ENCODE peak calls at places on chromosome 10, in four cellular contexts. One of them, this sample, is unnamed.

GRCh38 chr10:132371641-132372081 is 25.3 kb upstream of the PWWP2B start:
- DNase-seq in K562: no peak
- DNase-seq in GM12878: no peak
- DNase-seq in GM12891: no peak
- DNase-seq in this sample: no peak

GRCh38 chr10:23053036-23053435 is 42.3 kb upstream of the MSRB2 start:
- DNase-seq in K562: no peak
- DNase-seq in GM12878: no peak
- DNase-seq in GM12891: no peak
- DNase-seq in this sample: no peak

GRCh38 chr10:114708717-114709352 is 50.8 kb upstream of the ABLIM1 start:
- DNase-seq in K562: no peak
- DNase-seq in GM12878: no peak
- DNase-seq in GM12891: no peak
- DNase-seq in this sample: no peak

GRCh38 chr10:117168135-117168674 is 29.1 kb upstream of the KCNK18 start:
- DNase-seq in K562: peak; percentile 83
- DNase-seq in GM12878: no peak
- DNase-seq in GM12891: peak; percentile 82
- DNase-seq in this sample: peak; percentile 40

GRCh38 chr10:79431891-79432831 is 13.3 kb downstream of the ZCCHC24 start:
- DNase-seq in K562: no peak
- DNase-seq in GM12878: no peak
- DNase-seq in GM12891: no peak
- DNase-seq in this sample: no peak

GRCh38 chr10:128465697-128466096 is 339.5 kb upstream of the MKI67 start:
- DNase-seq in K562: no peak
- DNase-seq in GM12878: no peak
- DNase-seq in GM12891: no peak
- DNase-seq in this sample: no peak

GRCh38 chr10:9243861-9244515 is 1189.5 kb downstream of the GATA3 start:
- DNase-seq in K562: no peak
- DNase-seq in GM12878: no peak
- DNase-seq in GM12891: no peak
- DNase-seq in this sample: no peak

GRCh38 chr10:43427166-43427825 is 9.6 kb upstream of the ZNF487 start:
- DNase-seq in K562: no peak
- DNase-seq in GM12878: no peak
- DNase-seq in GM12891: no peak
- DNase-seq in this sample: no peak

GRCh38 chr10:59965899-59966650 is 59.7 kb upstream of the CCDC6 start:
- DNase-seq in K562: no peak
- DNase-seq in GM12878: no peak
- DNase-seq in GM12891: no peak
- DNase-seq in this sample: no peak

GRCh38 chr10:79401015-79401921 is 44.2 kb downstream of the ZCCHC24 start:
- DNase-seq in K562: no peak
- DNase-seq in GM12878: no peak
- DNase-seq in GM12891: no peak
- DNase-seq in this sample: no peak

GRCh38 chr10:43591303-43591904 is 14.8 kb upstream of the ZNF485 start:
- DNase-seq in K562: no peak
- DNase-seq in GM12878: no peak
- DNase-seq in GM12891: no peak
- DNase-seq in this sample: no peak

GRCh38 chr10:20767028-20767427 is 130.1 kb downstream of the NEBL start:
- DNase-seq in K562: no peak
- DNase-seq in GM12878: no peak
- DNase-seq in GM12891: no peak
- DNase-seq in this sample: no peak

GRCh38 chr10:34816067-34817002 is 1.2 kb upstream of the PARD3 start:
- DNase-seq in K562: no peak
- DNase-seq in GM12878: no peak
- DNase-seq in GM12891: no peak
- DNase-seq in this sample: no peak

GRCh38 chr10:235921-236320 is 100.7 kb downstream of the ZMYND11 start:
- DNase-seq in K562: no peak
- DNase-seq in GM12878: no peak
- DNase-seq in GM12891: no peak
- DNase-seq in this sample: no peak

GRCh38 chr10:12814166-12814565 is 187.3 kb downstream of the CCDC3 start:
- DNase-seq in K562: no peak
- DNase-seq in GM12878: no peak
- DNase-seq in GM12891: no peak
- DNase-seq in this sample: no peak

GRCh38 chr10:90977162-90977854 is 56.4 kb upstream of the ANKRD1 start:
- DNase-seq in K562: no peak
- DNase-seq in GM12878: peak; percentile 76
- DNase-seq in GM12891: no peak
- DNase-seq in this sample: no peak

GRCh38 chr10:6128591-6129383 is 40.0 kb downstream of the RBM17 start:
- DNase-seq in K562: no peak
- DNase-seq in GM12878: no peak
- DNase-seq in GM12891: no peak
- DNase-seq in this sample: no peak

GRCh38 chr10:58704226-58705200 is 191.8 kb downstream of the BICC1 start:
- DNase-seq in K562: no peak
- DNase-seq in GM12878: no peak
- DNase-seq in GM12891: no peak
- DNase-seq in this sample: no peak

GRCh38 chr10:102120142-102120986 is at the start of gene LDB1:
- DNase-seq in K562: peak; percentile 70
- DNase-seq in GM12878: no peak
- DNase-seq in GM12891: peak; percentile 79
- DNase-seq in this sample: peak; percentile 84

GRCh38 chr10:94274142-94274787 is 88.5 kb downstream of the NOC3L start:
- DNase-seq in K562: no peak
- DNase-seq in GM12878: no peak
- DNase-seq in GM12891: no peak
- DNase-seq in this sample: no peak

GRCh38 chr10:49827297-49827696 is 65.2 kb upstream of the OGDHL start:
- DNase-seq in K562: no peak
- DNase-seq in GM12878: peak; percentile 31
- DNase-seq in GM12891: no peak
- DNase-seq in this sample: no peak

GRCh38 chr10:124162136-124162535 is 68.7 kb upstream of the CHST15 start:
- DNase-seq in K562: no peak
- DNase-seq in GM12878: no peak
- DNase-seq in GM12891: no peak
- DNase-seq in this sample: no peak

GRCh38 chr10:124162774-124163354 is 69.5 kb upstream of the CHST15 start:
- DNase-seq in K562: no peak
- DNase-seq in GM12878: no peak
- DNase-seq in GM12891: no peak
- DNase-seq in this sample: no peak

GRCh38 chr10:124165827-124166226 is 72.4 kb upstream of the CHST15 start:
- DNase-seq in K562: no peak
- DNase-seq in GM12878: no peak
- DNase-seq in GM12891: no peak
- DNase-seq in this sample: no peak

GRCh38 chr10:124165311-124165710 is 71.9 kb upstream of the CHST15 start:
- DNase-seq in K562: no peak
- DNase-seq in GM12878: no peak
- DNase-seq in GM12891: no peak
- DNase-seq in this sample: no peak

GRCh38 chr10:124164252-124164651 is 70.9 kb upstream of the CHST15 start:
- DNase-seq in K562: no peak
- DNase-seq in GM12878: no peak
- DNase-seq in GM12891: no peak
- DNase-seq in this sample: no peak
- TF ChIP-seq SPI1 in K562: no peak
- TF ChIP-seq SPI1 in GM12878: no peak
- TF ChIP-seq SPI1 in GM12891: no peak
- TF ChIP-seq SPI1 in this sample: no peak

GRCh38 chr10:2144584-2144983 is 407.3 kb upstream of the ADARB2 start:
- DNase-seq in K562: no peak
- DNase-seq in GM12878: no peak
- DNase-seq in GM12891: no peak
- DNase-seq in this sample: no peak
- TF ChIP-seq SPI1 in K562: no peak
- TF ChIP-seq SPI1 in GM12878: no peak
- TF ChIP-seq SPI1 in GM12891: no peak
- TF ChIP-seq SPI1 in this sample: no peak

GRCh38 chr10:28266449-28267224 is 36.2 kb downstream of the MPP7 start:
- DNase-seq in K562: no peak
- DNase-seq in GM12878: no peak
- DNase-seq in GM12891: no peak
- DNase-seq in this sample: no peak

GRCh38 chr10:28273343-28273742 is 29.5 kb downstream of the MPP7 start:
- DNase-seq in K562: no peak
- DNase-seq in GM12878: no peak
- DNase-seq in GM12891: no peak
- DNase-seq in this sample: no peak

GRCh38 chr10:28274475-28274874 is 28.4 kb downstream of the MPP7 start:
- DNase-seq in K562: no peak
- DNase-seq in GM12878: no peak
- DNase-seq in GM12891: no peak
- DNase-seq in this sample: no peak

GRCh38 chr10:28269842-28270456 is 32.9 kb downstream of the MPP7 start:
- DNase-seq in K562: no peak
- DNase-seq in GM12878: no peak
- DNase-seq in GM12891: no peak
- DNase-seq in this sample: no peak
- TF ChIP-seq SPI1 in K562: no peak
- TF ChIP-seq SPI1 in GM12878: no peak
- TF ChIP-seq SPI1 in GM12891: no peak
- TF ChIP-seq SPI1 in this sample: no peak

GRCh38 chr10:46553238-46554049 is 3.0 kb downstream of the GPRIN2 start:
- DNase-seq in K562: no peak
- DNase-seq in GM12878: no peak
- DNase-seq in GM12891: peak; percentile 19
- DNase-seq in this sample: no peak

GRCh38 chr10:46550795-46551700 is 5.4 kb downstream of the GPRIN2 start:
- DNase-seq in K562: peak; percentile 87
- DNase-seq in GM12878: no peak
- DNase-seq in GM12891: peak; percentile 26
- DNase-seq in this sample: no peak

GRCh38 chr10:46551701-46552525 is 4.5 kb downstream of the GPRIN2 start:
- DNase-seq in K562: no peak
- DNase-seq in GM12878: no peak
- DNase-seq in GM12891: no peak
- DNase-seq in this sample: no peak

GRCh38 chr10:46554166-46554781 is 2.2 kb downstream of the GPRIN2 start:
- DNase-seq in K562: no peak
- DNase-seq in GM12878: no peak
- DNase-seq in GM12891: peak; percentile 12
- DNase-seq in this sample: no peak

GRCh38 chr10:46552526-46553237 is 3.8 kb downstream of the GPRIN2 start:
- DNase-seq in K562: no peak
- DNase-seq in GM12878: no peak
- DNase-seq in GM12891: peak; percentile 22
- DNase-seq in this sample: no peak
- TF ChIP-seq SPI1 in K562: no peak
- TF ChIP-seq SPI1 in GM12878: no peak
- TF ChIP-seq SPI1 in GM12891: no peak
- TF ChIP-seq SPI1 in this sample: no peak

DNA sequence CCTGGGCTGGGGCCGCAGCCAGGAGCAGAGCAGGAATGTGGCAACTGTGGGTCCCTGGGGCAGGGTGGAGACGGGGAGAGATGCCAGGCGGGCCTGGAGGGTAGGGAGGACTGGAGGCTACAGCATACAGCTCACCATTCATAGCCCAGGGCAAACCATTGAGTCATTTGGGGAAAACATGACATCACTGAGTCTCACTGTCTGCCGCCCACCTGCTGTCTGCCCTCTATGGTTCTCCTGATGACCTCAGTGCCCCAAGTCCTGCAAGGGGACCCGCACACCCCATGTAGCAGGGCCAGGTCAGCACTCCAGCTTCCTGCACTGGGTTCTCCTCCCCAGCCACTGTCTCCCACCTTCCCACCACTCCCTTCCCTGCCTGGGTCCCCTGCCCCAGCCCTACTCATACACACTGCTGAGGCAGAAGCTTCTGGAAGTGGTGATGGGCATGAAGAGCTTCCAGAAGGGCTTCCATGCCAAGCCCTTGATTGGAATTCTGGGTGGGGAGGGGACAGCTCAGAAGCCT is 10.4 kb downstream of the CHST3 start:
- DNase-seq in K562: no peak
- DNase-seq in GM12878: no peak
- DNase-seq in GM12891: peak; percentile 54
- DNase-seq in this sample: no peak
- TF ChIP-seq SPI1 in K562: no peak
- TF ChIP-seq SPI1 in GM12878: no peak
- TF ChIP-seq SPI1 in GM12891: no peak
- TF ChIP-seq SPI1 in this sample: no peak

GRCh38 chr10:119863951-119864565 is 8.6 kb downstream of the MCMBP start:
- DNase-seq in K562: no peak
- DNase-seq in GM12878: no peak
- DNase-seq in GM12891: no peak
- DNase-seq in this sample: no peak

GRCh38 chr10:119858063-119858462 is 14.6 kb downstream of the MCMBP start:
- DNase-seq in K562: no peak
- DNase-seq in GM12878: no peak
- DNase-seq in GM12891: no peak
- DNase-seq in this sample: no peak

GRCh38 chr10:119860866-119861601 is 11.6 kb downstream of the MCMBP start:
- DNase-seq in K562: no peak
- DNase-seq in GM12878: no peak
- DNase-seq in GM12891: no peak
- DNase-seq in this sample: no peak

GRCh38 chr10:119862524-119862923 is 10.1 kb downstream of the MCMBP start:
- DNase-seq in K562: no peak
- DNase-seq in GM12878: no peak
- DNase-seq in GM12891: no peak
- DNase-seq in this sample: no peak

DNA sequence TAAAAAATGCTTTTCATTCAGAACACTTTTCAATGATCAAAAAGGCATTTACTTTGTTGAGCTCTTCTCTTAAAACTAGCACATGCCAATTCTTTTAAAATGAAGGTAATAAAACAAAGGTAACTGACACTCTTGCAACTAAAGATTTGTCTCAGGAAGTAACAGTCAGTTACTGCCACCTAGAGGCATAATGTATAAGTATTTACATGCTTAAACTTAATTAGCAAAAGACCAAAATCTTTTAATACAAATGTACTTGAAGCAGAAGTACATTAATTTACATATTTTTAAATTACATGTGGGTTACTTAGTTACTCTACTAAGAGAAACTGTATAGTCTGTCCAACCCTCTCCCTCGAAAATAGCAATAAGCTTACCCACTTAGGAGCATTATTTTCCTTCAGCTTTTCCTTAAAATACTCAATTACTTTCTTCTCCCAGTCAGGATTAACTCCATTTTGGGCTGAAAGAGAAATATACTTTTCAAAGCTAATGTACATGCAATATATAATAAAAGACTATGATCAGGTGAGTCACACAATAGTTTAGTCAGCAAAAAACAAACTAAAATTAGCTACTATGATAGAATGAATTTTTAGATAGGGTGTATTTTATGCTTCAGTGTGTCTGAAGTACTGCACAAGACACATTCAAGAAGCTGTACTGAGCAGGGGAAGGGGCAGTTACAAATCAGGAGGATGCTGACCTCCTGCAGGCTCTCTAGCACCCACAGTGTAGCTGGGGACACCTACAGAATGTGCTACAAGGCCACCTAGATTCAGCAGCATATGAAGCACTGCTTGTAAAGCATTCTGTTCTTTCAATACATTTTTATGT is 13.0 kb downstream of the MCMBP start:
- DNase-seq in K562: no peak
- DNase-seq in GM12878: no peak
- DNase-seq in GM12891: no peak
- DNase-seq in this sample: no peak
- TF ChIP-seq SPI1 in K562: no peak
- TF ChIP-seq SPI1 in GM12878: no peak
- TF ChIP-seq SPI1 in GM12891: no peak
- TF ChIP-seq SPI1 in this sample: no peak

GRCh38 chr10:75294518-75294865 is 58.7 kb upstream of the COMTD1 start:
- DNase-seq in K562: no peak
- DNase-seq in GM12878: no peak
- DNase-seq in GM12891: no peak
- DNase-seq in this sample: no peak
- TF ChIP-seq SPI1 in K562: no peak
- TF ChIP-seq SPI1 in GM12878: no peak
- TF ChIP-seq SPI1 in GM12891: no peak
- TF ChIP-seq SPI1 in this sample: no peak

This sample was measured in HL-60.